ENCODE peak calls at places on chromosome 13, in four cellular contexts. B, X, P and D are unnamed samples.

GRCh38 chr13:77544765-77545316 is 9.3 kb downstream of the SCEL start:
- DNase-seq in B (no peak), X (no peak), P (no peak), D (no peak)

GRCh38 chr13:33228645-33229445 is 56.7 kb downstream of the STARD13 start:
- DNase-seq in B (peak), X (peak), P (no peak), D (no peak)

GRCh38 chr13:26838821-26839220 is 78.2 kb upstream of the GPR12 start:
- DNase-seq in B (no peak), X (no peak), P (no peak), D (no peak)

GRCh38 chr13:32669030-32669646 is 82.9 kb downstream of the PDS5B start:
- DNase-seq in B (peak), X (peak), P (no peak), D (no peak)

GRCh38 chr13:22195726-22196125 is 524.9 kb downstream of the FGF9 start:
- DNase-seq in B (no peak), X (no peak), P (no peak), D (no peak)

GRCh38 chr13:85366759-85367417 is 432.3 kb downstream of the SLITRK6 start:
- DNase-seq in B (no peak), X (no peak), P (no peak), D (no peak)

GRCh38 chr13:58583961-58584360 is 952.4 kb downstream of the PCDH17 start:
- DNase-seq in B (no peak), X (no peak), P (no peak), D (no peak)

GRCh38 chr13:24264976-24265375 is 44.4 kb upstream of the C1QTNF9 start:
- DNase-seq in B (no peak), X (no peak), P (no peak), D (no peak)

GRCh38 chr13:24834902-24835510 is 71.0 kb downstream of the RNF17 start:
- DNase-seq in B (no peak), X (no peak), P (no peak), D (no peak)

GRCh38 chr13:55517312-55517711 is 1623.4 kb upstream of the PRR20A start:
- DNase-seq in B (no peak), X (no peak), P (no peak), D (peak)

GRCh38 chr13:30148171-30148754 is 159.1 kb downstream of the KATNAL1 start:
- DNase-seq in B (no peak), X (no peak), P (no peak), D (no peak)

GRCh38 chr13:30371649-30372265 is 50.5 kb upstream of the UBE2L5 start:
- DNase-seq in B (no peak), X (peak), P (peak), D (no peak)

GRCh38 chr13:89066868-89067466 is 1395.8 kb downstream of the SLITRK5 start:
- DNase-seq in B (no peak), X (peak), P (no peak), D (peak)

GRCh38 chr13:45456196-45456972 is 8.4 kb upstream of the COG3 start:
- DNase-seq in B (no peak), X (no peak), P (no peak), D (no peak)

GRCh38 chr13:110676511-110677204 is 29.3 kb downstream of the CARS2 start:
- DNase-seq in B (no peak), X (no peak), P (peak), D (no peak)

GRCh38 chr13:111241006-111241755 is 79.3 kb upstream of the TEX29 start:
- DNase-seq in B (no peak), X (no peak), P (no peak), D (no peak)

GRCh38 chr13:110340812-110341444 is 33.8 kb downstream of the COL4A2 start:
- DNase-seq in B (no peak), X (no peak), P (no peak), D (no peak)

GRCh38 chr13:106322628-106323027 is 212.8 kb downstream of the EFNB2 start:
- DNase-seq in B (no peak), X (no peak), P (no peak), D (no peak)

GRCh38 chr13:101757446-101758039 is 305.1 kb downstream of the ITGBL1 start:
- DNase-seq in B (no peak), X (no peak), P (no peak), D (no peak)

GRCh38 chr13:24176351-24177101 is 16.0 kb downstream of the SPATA13 start:
- DNase-seq in B (no peak), X (peak), P (no peak), D (no peak)

GRCh38 chr13:111533900-111534645 is 213.6 kb downstream of the TEX29 start:
- DNase-seq in B (no peak), X (no peak), P (no peak), D (no peak)

GRCh38 chr13:77409412-77409811 is 82.5 kb upstream of the MYCBP2 start:
- DNase-seq in B (no peak), X (no peak), P (no peak), D (no peak)

GRCh38 chr13:19888799-19889198 is 25.4 kb upstream of the ZMYM5 start:
- DNase-seq in B (no peak), X (no peak), P (no peak), D (no peak)

GRCh38 chr13:44004881-44005280 is 125.2 kb downstream of the LACC1 start:
- DNase-seq in B (no peak), X (no peak), P (no peak), D (no peak)

GRCh38 chr13:39522329-39522728 is 80.7 kb downstream of the LHFPL6 start:
- DNase-seq in B (no peak), X (no peak), P (no peak), D (no peak)

GRCh38 chr13:20159646-20160345 is 1.1 kb downstream of the GJA3 start:
- DNase-seq in B (no peak), X (no peak), P (no peak), D (no peak)

GRCh38 chr13:113252516-113252915 is 43.1 kb downstream of the CUL4A start:
- DNase-seq in B (no peak), X (no peak), P (no peak), D (no peak)
- TF ChIP-seq CBFB in B (no peak), X (no peak), P (no peak), D (no peak)

GRCh38 chr13:98557934-98558630 is 18.8 kb downstream of the STK24 start:
- DNase-seq in B (no peak), X (no peak), P (no peak), D (no peak)
- TF ChIP-seq MAX in B (no peak), X (no peak), P (no peak), D (no peak)

DNA sequence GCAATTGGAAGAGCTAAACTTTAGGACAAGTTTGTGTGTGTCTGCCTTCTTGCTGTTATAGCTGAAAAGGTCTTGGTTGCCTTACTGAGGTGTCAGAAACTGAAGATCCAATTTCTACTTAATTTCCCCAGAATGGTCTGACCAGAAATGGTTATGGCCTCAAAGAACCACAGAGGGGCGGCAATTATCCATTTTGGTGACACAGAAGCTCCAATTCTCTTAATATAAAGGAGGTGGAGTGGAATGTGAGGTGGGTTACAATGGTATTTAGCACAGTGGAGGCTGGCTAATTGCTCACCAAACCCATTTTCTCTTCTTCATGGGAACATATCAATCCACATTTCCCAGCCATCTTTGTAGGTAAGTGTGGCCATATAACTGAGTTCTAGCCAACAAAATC is 1157.2 kb downstream of the OLFM4 start:
- DNase-seq in B (no peak), X (no peak), P (no peak), D (peak)
- TF ChIP-seq CBFB in B (no peak), X (no peak), P (no peak), D (no peak)

DNA sequence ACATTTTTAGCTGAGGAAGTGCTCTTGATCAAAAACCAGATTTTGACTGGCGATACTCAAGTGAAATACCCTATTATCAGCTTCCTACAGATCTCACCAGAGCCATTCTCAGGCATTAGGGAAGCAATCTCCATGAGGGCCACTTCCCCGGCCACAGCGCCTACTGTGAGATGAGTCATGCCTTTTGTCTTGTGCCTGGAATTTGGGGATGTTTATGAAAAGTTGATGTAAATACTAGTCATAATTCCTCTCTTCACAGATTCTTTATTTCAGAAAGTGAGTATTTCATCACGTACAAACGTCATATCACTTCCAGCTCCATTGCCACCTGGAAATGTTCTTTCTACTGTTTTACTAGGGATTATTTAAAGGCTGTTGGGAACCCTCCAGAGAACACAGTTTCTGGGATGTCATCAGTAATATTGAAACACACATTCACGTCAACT is 25.3 kb upstream of the SLC46A3 start:
- DNase-seq in B (peak), X (no peak), P (no peak), D (no peak)
- TF ChIP-seq MAX in B (no peak), X (no peak), P (no peak), D (no peak)

DNA sequence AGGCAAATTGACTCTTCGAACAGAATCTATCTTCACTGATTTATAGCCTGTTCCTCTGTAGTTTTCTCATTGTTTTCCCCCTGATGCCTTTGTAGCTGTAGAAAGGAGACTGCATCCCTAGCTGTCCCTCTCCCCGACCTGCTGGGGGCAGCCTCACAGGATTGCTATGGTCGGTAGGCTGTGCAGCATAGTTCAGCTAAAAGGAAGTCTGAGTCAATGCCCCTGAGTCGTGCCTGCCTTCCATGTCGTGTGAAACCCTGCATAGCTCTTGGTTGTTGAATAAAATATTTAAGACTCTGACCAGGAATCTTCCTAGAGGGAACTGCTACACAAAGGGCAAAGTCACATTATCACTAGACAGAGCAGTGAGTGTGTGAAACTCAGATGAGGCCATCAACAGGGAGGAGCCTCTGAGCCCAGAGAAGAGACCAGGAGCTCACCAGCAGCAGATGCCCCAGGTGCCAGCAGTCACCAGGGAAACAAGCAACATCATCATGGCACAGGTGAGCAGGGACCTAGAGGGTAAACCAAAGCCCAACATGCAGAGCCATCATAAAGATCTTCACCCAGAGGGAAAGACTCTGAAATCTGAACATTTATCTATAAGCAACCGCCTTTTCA is 108.4 kb upstream of the NBEA start:
- DNase-seq in B (no peak), X (no peak), P (no peak), D (peak)
- TF ChIP-seq CBFB in B (no peak), X (no peak), P (no peak), D (no peak)

GRCh38 chr13:100707818-100708740 is 33.5 kb upstream of the TMTC4 start:
- DNase-seq in B (no peak), X (no peak), P (no peak), D (no peak)
- TF ChIP-seq MAX in B (no peak), X (no peak), P (no peak), D (no peak)